ENCODE peak calls at places on chromosomes 3 and 15, in five cellular contexts. A is CD4-positive, alpha-beta T cell; V is cardiac fibroblast; U is right cardiac atrium; L is OCI-LY7. T is an unnamed sample.

GRCh38 chr3:196272826-196273225 is 14.7 kb downstream of the PCYT1A start:
- DNase-seq in A (no peak), V (no peak), U (no peak), L (no peak), T (no peak)

GRCh38 chr3:12750223-12750622 is 8.8 kb downstream of the TMEM40 start:
- DNase-seq in A (no peak), V (peak), U (peak), L (peak), T (peak)

GRCh38 chr3:72523409-72524172 is 324.7 kb downstream of the SHQ1 start:
- DNase-seq in A (no peak), V (no peak), U (peak), L (peak), T (peak)

GRCh38 chr3:89360155-89360554 is 252.7 kb downstream of the EPHA3 start:
- DNase-seq in A (no peak), V (peak), U (no peak), L (no peak), T (no peak)

GRCh38 chr15:92159906-92160841 is 233.5 kb upstream of the ST8SIA2 start:
- DNase-seq in A (no peak), V (no peak), U (no peak), L (no peak), T (no peak)

GRCh38 chr3:9917820-9918219 is 922 bp downstream of the IL17RC start:
- DNase-seq in A (no peak), V (no peak), U (no peak), L (no peak), T (peak)

GRCh38 chr3:172885704-172886103 is 135.2 kb downstream of the ECT2 start:
- DNase-seq in A (no peak), V (no peak), U (no peak), L (no peak), T (no peak)

GRCh38 chr15:85414495-85414894 is 34.1 kb downstream of the AKAP13 start:
- DNase-seq in A (no peak), V (peak), U (no peak), L (no peak), T (no peak)

GRCh38 chr3:42139740-42140453 is 48.7 kb downstream of the TRAK1 start:
- DNase-seq in A (no peak), V (no peak), U (no peak), L (no peak), T (no peak)

GRCh38 chr3:56314842-56315241 is 153.4 kb downstream of the ERC2 start:
- DNase-seq in A (no peak), V (peak), U (no peak), L (no peak), T (no peak)

GRCh38 chr3:81749285-81749684 is 12.2 kb downstream of the GBE1 start:
- DNase-seq in A (no peak), V (peak), U (no peak), L (no peak), T (no peak)

GRCh38 chr3:122682016-122682374 is 1.4 kb downstream of the PARP14 start:
- DNase-seq in A (no peak), V (no peak), U (no peak), L (no peak), T (no peak)